ENCODE peak calls at places on chromosomes 3 and 15, in ten cellular contexts. K is uterus, T is fibroblast of villous mesenchyme, B is epithelial cell of proximal tubule, L is ascending aorta, C is adipocyte, G is skeletal muscle cell, Y is heart left ventricle, U is astrocyte of the spinal cord, R is HCT116. Q is an unnamed sample.
A peak's percentile ranks its signal among the peaks of the same experiment; 100 is the strongest.

GRCh38 chr15:70488002-70488605 is 275.3 kb downstream of the UACA start:
- DNase-seq in K (peak; percentile 71), G (no peak), L (peak; percentile 87), C (peak; percentile 83), T (peak; percentile 73), B (no peak), U (peak; percentile 80), Y (peak; percentile 58), R (no peak), Q (no peak)

GRCh38 chr3:101484805-101485620 is 28.0 kb downstream of the SENP7 start:
- DNase-seq in B (peak; percentile 9), L (no peak), C (peak; percentile 7), Y (no peak), K (no peak), U (peak; percentile 74), T (peak; percentile 53), R (no peak), G (no peak), Q (no peak)

GRCh38 chr3:138513073-138513843 is 78.8 kb downstream of the ESYT3 start:
- DNase-seq in L (no peak), T (no peak), Y (no peak), C (no peak), B (no peak), K (no peak), G (no peak), R (no peak), U (no peak), Q (peak; percentile 19)

GRCh38 chr3:136959599-136959998 is 1.8 kb downstream of the IL20RB start:
- DNase-seq in L (no peak), Y (no peak), B (no peak), C (no peak), U (no peak), K (no peak), G (no peak), R (no peak), T (no peak), Q (no peak)

GRCh38 chr15:52086001-52086786 is 26.4 kb downstream of the BCL2L10 start:
- DNase-seq in L (no peak), G (no peak), B (no peak), T (no peak), Y (no peak), C (no peak), U (no peak), R (no peak), K (no peak), Q (no peak)

GRCh38 chr15:75347222-75348033 is 589 bp downstream of the NEIL1 start:
- DNase-seq in G (no peak), Y (peak; percentile 73), B (no peak), R (peak; percentile 16), K (peak; percentile 52), C (peak; percentile 64), U (no peak), T (no peak), L (peak; percentile 74), Q (peak; percentile 67)

GRCh38 chr15:88704791-88705768 is 66.3 kb downstream of the ISG20 start:
- DNase-seq in R (no peak), G (no peak), L (peak; percentile 92), Y (peak; percentile 44), K (peak; percentile 58), T (peak; percentile 18), U (peak; percentile 33), B (no peak), C (peak; percentile 81), Q (no peak)

GRCh38 chr3:122356402-122356801 is 26.6 kb downstream of the MIX23 start:
- DNase-seq in R (peak; percentile 34), K (no peak), B (no peak), T (peak; percentile 38), Y (no peak), C (peak; percentile 12), G (no peak), L (no peak), U (peak; percentile 9), Q (peak; percentile 37)

GRCh38 chr3:138824114-138824506 is 10.6 kb downstream of the PIK3CB start:
- DNase-seq in U (no peak), K (no peak), G (no peak), C (no peak), Y (no peak), B (no peak), R (no peak), L (no peak), T (peak; percentile 42), Q (no peak)

GRCh38 chr3:27728195-27729087 is 6.3 kb upstream of the EOMES start:
- DNase-seq in B (no peak), Y (no peak), R (no peak), C (no peak), U (no peak), L (no peak), T (no peak), K (no peak), G (no peak), Q (no peak)

GRCh38 chr3:129664040-129664646 is 57.7 kb upstream of the PLXND1 start:
- DNase-seq in R (no peak), G (no peak), L (no peak), K (no peak), B (no peak), U (no peak), Y (no peak), C (peak; percentile 19), T (no peak), Q (no peak)
- H3K4me3 ChIP-seq in R (peak overlapping the region; percentile 43), G (no peak overlapping the region), L (no peak overlapping the region), K (no peak overlapping the region), B (no peak overlapping the region), U (no peak overlapping the region), Y (no peak overlapping the region), C (no peak overlapping the region), T (no peak overlapping the region), Q (no peak overlapping the region)

GRCh38 chr3:133977568-133977967 is 52.2 kb downstream of the SLCO2A1 start:
- DNase-seq in K (peak; percentile 38), G (no peak), Y (no peak), T (peak; percentile 21), L (no peak), C (no peak), R (no peak), U (no peak), B (no peak), Q (no peak)

GRCh38 chr3:133967992-133968892 is 61.5 kb downstream of the SLCO2A1 start:
- DNase-seq in G (no peak), R (no peak), L (no peak), U (no peak), K (no peak), C (no peak), B (no peak), T (no peak), Y (no peak), Q (no peak)

GRCh38 chr3:133972156-133972555 is 57.6 kb downstream of the SLCO2A1 start:
- DNase-seq in K (no peak), C (no peak), G (no peak), Y (no peak), T (no peak), B (no peak), R (no peak), L (no peak), U (no peak), Q (no peak)

GRCh38 chr3:133970916-133971315 is 58.8 kb downstream of the SLCO2A1 start:
- DNase-seq in Y (no peak), C (no peak), B (no peak), K (no peak), G (no peak), L (no peak), R (no peak), U (no peak), T (no peak), Q (no peak)

GRCh38 chr3:133973249-133973980 is 56.3 kb downstream of the SLCO2A1 start:
- DNase-seq in K (no peak), L (no peak), G (no peak), C (no peak), U (no peak), R (no peak), T (no peak), Y (no peak), B (no peak), Q (no peak)
- H3K4me3 ChIP-seq in K (no peak overlapping the region), L (no peak overlapping the region), G (no peak overlapping the region), C (no peak overlapping the region), U (no peak overlapping the region), R (no peak overlapping the region), T (no peak overlapping the region), Y (no peak overlapping the region), B (no peak overlapping the region), Q (no peak overlapping the region)

GRCh38 chr15:98866503-98866902 is 141.1 kb downstream of the PGPEP1L start:
- DNase-seq in Y (no peak), T (peak; percentile 96), U (peak; percentile 79), L (no peak), B (no peak), R (no peak), K (peak; percentile 58), C (peak; percentile 56), G (no peak), Q (no peak)
- H3K4me3 ChIP-seq in Y (peak overlapping the region; percentile 59), T (peak overlapping the region; percentile 60), U (peak overlapping the region; percentile 51), L (peak overlapping the region; percentile 31), B (peak overlapping the region; percentile 59), R (peak overlapping the region; percentile 58), K (peak overlapping the region; percentile 32), C (peak overlapping the region; percentile 88), G (peak overlapping the region; percentile 49), Q (peak overlapping the region; percentile 72)

GRCh38 chr15:92818658-92819311 is 81.3 kb upstream of the CHD2 start:
- DNase-seq in G (no peak), U (no peak), B (no peak), R (no peak), L (peak; percentile 39), Y (no peak), T (no peak), C (no peak), K (no peak), Q (no peak)

GRCh38 chr15:92822216-92823144 is 77.6 kb upstream of the CHD2 start:
- DNase-seq in L (peak; percentile 13), T (no peak), B (no peak), C (no peak), Y (no peak), U (no peak), K (peak; percentile 7), R (no peak), G (no peak), Q (no peak)

GRCh38 chr15:92821491-92822116 is 78.5 kb upstream of the CHD2 start:
- DNase-seq in B (no peak), Y (no peak), K (peak; percentile 9), L (no peak), R (no peak), G (no peak), C (no peak), T (no peak), U (peak; percentile 52), Q (no peak)

GRCh38 chr15:92819312-92820232 is 80.6 kb upstream of the CHD2 start:
- DNase-seq in Y (no peak), L (no peak), T (peak; percentile 46), C (peak; percentile 23), K (no peak), U (peak; percentile 32), G (no peak), B (no peak), R (no peak), Q (no peak)

DNA sequence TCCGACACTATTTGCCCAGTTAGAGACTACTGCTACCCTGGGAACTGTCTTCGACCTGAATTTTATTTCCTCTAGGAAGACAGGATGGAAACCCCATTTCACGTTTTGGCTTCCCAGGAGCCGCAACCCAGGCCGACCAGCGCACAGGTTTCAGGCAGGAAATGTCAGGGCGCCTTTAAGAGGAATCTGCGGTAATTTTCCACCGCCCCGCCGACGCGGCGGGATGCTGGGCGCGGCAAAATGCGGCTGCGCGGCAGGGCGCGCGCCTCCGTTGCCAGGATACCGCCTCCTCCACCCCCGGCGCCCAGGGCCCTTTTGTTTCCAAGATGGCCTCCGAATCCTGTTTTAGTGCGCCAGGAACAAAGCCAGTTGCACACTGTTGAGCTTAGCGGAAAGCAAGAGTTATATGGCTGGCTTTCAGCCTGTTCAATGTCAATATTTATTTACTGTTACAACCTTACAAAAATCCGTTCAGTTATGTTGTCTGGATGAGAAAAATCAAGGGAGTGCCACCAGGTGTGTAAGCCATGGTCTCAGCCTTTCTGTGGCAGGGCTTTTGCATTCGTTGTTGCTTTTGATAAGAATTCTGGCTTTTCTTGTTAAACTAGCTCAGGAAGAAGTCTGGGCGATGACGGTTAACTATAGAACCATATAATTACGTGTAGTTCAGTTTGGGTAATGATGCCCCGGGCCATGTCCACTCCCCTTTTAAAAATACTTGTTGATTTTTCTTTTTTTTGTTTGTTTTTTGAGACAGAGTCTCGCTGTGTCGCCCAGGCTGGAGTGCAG is 79.7 kb upstream of the CHD2 start:
- DNase-seq in G (peak; percentile 59), L (peak; percentile 94), B (no peak), C (peak; percentile 98), U (peak; percentile 95), R (peak; percentile 83), Y (peak; percentile 94), T (peak; percentile 94), K (peak; percentile 90), Q (peak; percentile 90)
- H3K4me3 ChIP-seq in G (peak overlapping the region; percentile 35), L (peak overlapping the region; percentile 53), B (peak overlapping the region; percentile 55), C (peak overlapping the region; percentile 83), U (peak overlapping the region; percentile 23), R (peak overlapping the region; percentile 57), Y (peak overlapping the region; percentile 41), T (peak overlapping the region; percentile 51), K (peak overlapping the region; percentile 36), Q (peak overlapping the region; percentile 74)

Q was measured in Jurkat, Clone E6-1.